ENCODE peak calls at places on chromosome 16, in four cellular contexts. V, O, I and S are unnamed samples.

GRCh38 chr16:53509906-53510703 is 7.1 kb upstream of the AKTIP start:
- DNase-seq in V (peak; percentile 38), O (peak; percentile 47), I (peak; percentile 74), S (peak; percentile 79)

GRCh38 chr16:76940251-76940650 is 250.7 kb upstream of the MON1B start:
- DNase-seq in V (no peak), O (no peak), I (no peak), S (no peak)

GRCh38 chr16:30997887-30998711 is 12.3 kb downstream of the STX1B start:
- DNase-seq in V (peak; percentile 21), O (no peak), I (peak; percentile 75), S (peak; percentile 95)

GRCh38 chr16:85616608-85617311 is 3.6 kb downstream of the GSE1 start:
- DNase-seq in V (no peak), O (no peak), I (no peak), S (no peak)

GRCh38 chr16:19167710-19168172 is 299 bp upstream of the SYT17 start:
- DNase-seq in V (peak; percentile 60), O (peak; percentile 60), I (peak; percentile 79), S (peak; percentile 83)

GRCh38 chr16:88924834-88925539 is 52.0 kb downstream of the CBFA2T3 start:
- DNase-seq in V (peak; percentile 72), O (no peak), I (peak; percentile 80), S (peak; percentile 97)

GRCh38 chr16:7315813-7316212 is 16.8 kb upstream of the RBFOX1 start:
- DNase-seq in V (no peak), O (no peak), I (no peak), S (no peak)

GRCh38 chr16:57194512-57194911 is 8.4 kb downstream of the RSPRY1 start:
- DNase-seq in V (peak; percentile 54), O (no peak), I (peak; percentile 90), S (peak; percentile 94)

GRCh38 chr16:27769561-27770222 is 219.7 kb downstream of the KATNIP start:
- DNase-seq in V (peak; percentile 80), O (no peak), I (peak; percentile 7), S (peak; percentile 15)

GRCh38 chr16:77399066-77399465 is 35.8 kb downstream of the ADAMTS18 start:
- DNase-seq in V (no peak), O (no peak), I (no peak), S (no peak)

GRCh38 chr16:75110637-75111513 is 5.7 kb downstream of the LDHD start:
- DNase-seq in V (peak; percentile 80), O (peak; percentile 70), I (peak; percentile 89), S (peak; percentile 97)
- H2AFZ ChIP-seq in V (no peak overlapping the region), O (peak overlapping the region; percentile 45), I (no peak overlapping the region), S (peak overlapping the region; percentile 66)

DNA sequence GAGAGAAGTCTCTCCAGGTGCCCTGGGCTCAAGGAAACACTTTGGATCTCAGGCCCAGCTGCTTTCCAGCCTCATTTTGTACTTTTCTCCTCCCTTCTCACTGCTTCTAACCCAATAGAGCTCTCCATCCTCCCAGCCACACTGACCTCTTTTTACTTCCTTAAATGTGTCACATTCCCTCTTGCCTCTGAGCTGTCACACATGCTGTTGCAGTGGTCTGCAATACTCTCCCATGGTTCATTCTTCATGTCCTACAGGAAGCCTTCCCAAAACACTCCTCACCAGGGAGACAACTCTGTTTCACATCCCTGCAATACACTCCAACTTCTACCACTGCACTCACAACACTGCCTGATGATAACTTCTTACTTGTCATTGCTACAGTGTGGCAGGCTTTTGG is 242.1 kb upstream of the DYNLRB2 start:
- DNase-seq in V (no peak), O (no peak), I (no peak), S (peak; percentile 16)
- TF ChIP-seq EZH2phosphoT487 in V (no peak), O (no peak), I (no peak), S (no peak)

DNA sequence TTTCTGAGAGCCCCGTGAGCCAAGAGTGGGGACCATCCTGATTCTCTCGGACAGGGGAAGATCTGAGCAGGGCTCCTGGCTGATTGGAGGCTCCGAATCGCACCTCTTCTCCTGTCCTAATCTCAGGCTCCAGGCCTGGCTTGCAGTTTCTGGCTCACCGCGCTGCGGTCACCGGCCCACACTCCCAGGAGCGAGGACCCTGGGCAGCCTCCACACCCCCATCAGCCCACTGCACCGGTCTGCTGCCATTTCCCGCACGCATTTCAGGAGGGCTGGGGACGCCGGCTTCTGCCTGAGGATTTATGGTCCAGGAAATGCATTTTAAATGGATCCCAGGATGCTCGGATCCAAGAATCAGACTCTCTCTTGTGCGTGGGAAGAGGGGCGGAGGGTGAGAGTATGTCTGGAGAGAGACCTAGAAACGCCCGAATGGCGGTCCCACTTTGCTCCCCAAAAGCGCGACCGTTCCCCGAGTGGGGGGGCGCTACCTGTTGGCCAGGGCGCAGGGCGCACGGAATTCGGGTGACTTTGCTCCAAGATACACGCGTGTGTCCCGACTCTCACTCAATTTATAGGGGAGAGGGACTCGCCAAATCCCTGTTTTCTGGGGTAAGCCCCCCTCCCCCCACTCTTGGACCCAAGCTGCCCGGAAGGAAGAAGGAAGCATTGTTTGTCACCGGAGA is 845 bp upstream of the JPH3 start:
- DNase-seq in V (no peak), O (no peak), I (no peak), S (no peak)
- TF ChIP-seq EZH2 in V (no peak), O (no peak), I (no peak), S (peak; percentile 72)

GRCh38 chr16:52251495-52251894 is 295.4 kb downstream of the TOX3 start:
- DNase-seq in V (no peak), O (no peak), I (no peak), S (peak; percentile 22)
- H2AFZ ChIP-seq in V (no peak overlapping the region), O (no peak overlapping the region), I (no peak overlapping the region), S (no peak overlapping the region)

GRCh38 chr16:13863075-13863765 is 56.7 kb upstream of the ERCC4 start:
- DNase-seq in V (no peak), O (peak; percentile 42), I (no peak), S (no peak)
- TF ChIP-seq EZH2phosphoT487 in V (no peak), O (no peak), I (no peak), S (no peak)

GRCh38 chr16:15856901-15857778 is at the start of gene MYH11:
- DNase-seq in V (no peak), O (peak; percentile 12), I (no peak), S (peak; percentile 22)
- TF ChIP-seq EZH2 in V (no peak), O (no peak), I (no peak), S (peak; percentile 89)

GRCh38 chr16:81739503-81739902 is 39.6 kb upstream of the PLCG2 start:
- DNase-seq in V (no peak), O (no peak), I (no peak), S (no peak)
- H2AFZ ChIP-seq in V (no peak overlapping the region), O (no peak overlapping the region), I (no peak overlapping the region), S (no peak overlapping the region)